ENCODE peak calls at places on chromosomes 13 and 19, in nine cellular contexts. Y, Z, B, H, J, N, X, G and C are unnamed samples.
A peak's percentile ranks its signal among the peaks of the same experiment; 100 is the strongest.

GRCh38 chr13:30421093-30422055 is 919 bp upstream of the UBE2L5 start:
- DNase-seq in X (peak; percentile 93), H (peak; percentile 83), Z (peak; percentile 36), G (peak; percentile 82), J (peak; percentile 97), N (peak; percentile 68), B (peak; percentile 80), Y (peak; percentile 82), C (peak; percentile 78)

GRCh38 chr19:38266981-38267597 is 2.7 kb downstream of the SPINT2 start:
- DNase-seq in Z (peak; percentile 68), H (no peak), X (no peak), J (no peak), N (peak; percentile 56), Y (no peak), B (no peak), G (peak; percentile 61), C (no peak)

GRCh38 chr13:28239374-28239773 is 101.0 kb downstream of the PAN3 start:
- DNase-seq in J (no peak), H (no peak), Z (no peak), N (no peak), B (no peak), Y (no peak), G (no peak), X (no peak), C (no peak)

GRCh38 chr19:43524922-43525835 is 1.8 kb downstream of the ETHE1 start:
- DNase-seq in B (peak; percentile 38), Y (peak; percentile 65), H (peak; percentile 91), N (peak; percentile 3), G (peak; percentile 87), Z (peak; percentile 71), J (peak; percentile 75), X (no peak), C (peak; percentile 58)

GRCh38 chr19:2488942-2489731 is 13.2 kb downstream of the GADD45B start:
- DNase-seq in H (peak; percentile 65), N (no peak), Z (no peak), X (no peak), Y (peak; percentile 82), G (peak; percentile 73), J (no peak), B (no peak), C (no peak)

GRCh38 chr19:15223649-15224371 is 8.4 kb downstream of the EPHX3 start:
- DNase-seq in Y (no peak), N (no peak), X (no peak), G (no peak), B (no peak), J (no peak), H (no peak), Z (no peak), C (no peak)

GRCh38 chr13:96982672-96983071 is 11.6 kb downstream of the OXGR1 start:
- DNase-seq in X (no peak), Y (no peak), G (no peak), H (no peak), J (no peak), B (no peak), Z (no peak), N (no peak), C (peak; percentile 11)

GRCh38 chr19:33203529-33203928 is 9.4 kb downstream of the LRP3 start:
- DNase-seq in Y (no peak), X (no peak), G (no peak), B (no peak), N (no peak), Z (no peak), J (no peak), H (no peak), C (no peak)

GRCh38 chr13:42478531-42479156 is 95.3 kb upstream of the TNFSF11 start:
- DNase-seq in J (no peak), H (no peak), G (no peak), Y (no peak), N (no peak), Z (peak; percentile 2), B (no peak), X (no peak), C (no peak)

GRCh38 chr19:45152504-45153338 is 8.1 kb downstream of the NKPD1 start:
- DNase-seq in B (peak; percentile 67), Y (peak; percentile 58), H (peak; percentile 37), G (peak; percentile 67), N (no peak), J (no peak), X (no peak), Z (no peak), C (peak; percentile 13)

GRCh38 chr13:60019119-60019993 is 144.4 kb downstream of the DIAPH3 start:
- DNase-seq in J (no peak), N (no peak), G (no peak), H (no peak), X (no peak), Y (no peak), B (no peak), Z (no peak), C (no peak)

GRCh38 chr19:2507109-2507508 is 31.2 kb downstream of the GADD45B start:
- DNase-seq in B (no peak), X (no peak), H (peak; percentile 59), Y (peak; percentile 65), J (no peak), G (peak; percentile 61), Z (peak; percentile 52), N (no peak), C (no peak)

GRCh38 chr13:82751221-82751620 is 1131.1 kb downstream of the SLITRK1 start:
- DNase-seq in N (no peak), Z (no peak), Y (no peak), J (no peak), B (no peak), X (no peak), G (no peak), H (no peak), C (no peak)

GRCh38 chr13:45092668-45093067 is 27.6 kb upstream of the GTF2F2 start:
- DNase-seq in J (no peak), H (no peak), Y (no peak), G (no peak), Z (no peak), N (no peak), B (no peak), X (no peak), C (no peak)

GRCh38 chr13:31431722-31432137 is 232.0 kb downstream of the B3GLCT start:
- DNase-seq in H (peak; percentile 33), N (peak; percentile 60), G (peak; percentile 52), X (peak; percentile 67), Z (peak; percentile 13), Y (peak; percentile 51), B (no peak), J (no peak), C (peak; percentile 76)

GRCh38 chr13:87259479-87260083 is 411.6 kb upstream of the SLITRK5 start:
- DNase-seq in Y (no peak), X (no peak), H (no peak), J (no peak), Z (no peak), B (no peak), N (no peak), G (no peak), C (no peak)

GRCh38 chr13:40613192-40613818 is 53.1 kb downstream of the FOXO1 start:
- DNase-seq in J (peak; percentile 79), G (peak; percentile 63), N (no peak), X (no peak), H (peak; percentile 47), B (no peak), Z (no peak), Y (peak; percentile 56), C (no peak)

GRCh38 chr19:19751846-19752245 is 18.9 kb upstream of the ZNF14 start:
- DNase-seq in G (no peak), Y (no peak), Z (no peak), X (no peak), N (no peak), J (no peak), B (no peak), H (no peak), C (no peak)

GRCh38 chr19:6588508-6589345 is 2.2 kb downstream of the CD70 start:
- DNase-seq in B (no peak), J (no peak), Y (no peak), G (no peak), X (no peak), Z (no peak), H (no peak), N (peak; percentile 6), C (no peak)

GRCh38 chr13:26719356-26719945 is 41.1 kb downstream of the GPR12 start:
- DNase-seq in B (no peak), Z (no peak), J (no peak), X (no peak), G (no peak), H (no peak), N (peak; percentile 10), Y (no peak), C (no peak)

DNA sequence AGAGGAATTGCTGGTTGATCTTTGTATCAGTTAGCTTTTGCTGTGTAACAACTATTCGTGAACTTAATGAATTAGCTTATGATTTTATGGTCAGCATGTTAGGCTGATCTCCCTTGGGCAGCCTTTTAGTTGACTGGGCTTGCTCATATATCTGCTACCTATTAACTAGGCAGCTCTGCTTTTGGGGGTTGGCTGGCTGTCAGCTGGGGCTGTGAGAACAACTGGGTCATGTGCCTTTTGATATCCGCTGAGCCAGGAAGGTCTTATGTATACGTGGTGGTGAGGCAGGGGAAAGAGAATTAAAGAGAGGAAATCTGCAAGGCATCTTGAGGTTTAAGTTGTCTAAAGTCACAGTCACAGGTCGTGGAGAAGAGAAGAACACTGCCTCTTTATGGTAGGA is 206.9 kb downstream of the LMO7 start:
- DNase-seq in Y (no peak), X (no peak), Z (no peak), G (no peak), B (no peak), H (no peak), N (no peak), J (no peak), C (no peak)
- TF ChIP-seq EP300 in Y (no peak), X (no peak), Z (no peak), G (no peak), B (no peak), H (no peak), N (no peak), J (no peak), C (no peak)

GRCh38 chr13:20121154-20121515 is 39.7 kb downstream of the GJA3 start:
- DNase-seq in Z (no peak), G (no peak), N (no peak), Y (no peak), X (no peak), J (no peak), B (no peak), H (no peak), C (no peak)
- TF ChIP-seq EP300 in Z (no peak), G (no peak), N (no peak), Y (no peak), X (no peak), J (no peak), B (no peak), H (no peak), C (no peak)

DNA sequence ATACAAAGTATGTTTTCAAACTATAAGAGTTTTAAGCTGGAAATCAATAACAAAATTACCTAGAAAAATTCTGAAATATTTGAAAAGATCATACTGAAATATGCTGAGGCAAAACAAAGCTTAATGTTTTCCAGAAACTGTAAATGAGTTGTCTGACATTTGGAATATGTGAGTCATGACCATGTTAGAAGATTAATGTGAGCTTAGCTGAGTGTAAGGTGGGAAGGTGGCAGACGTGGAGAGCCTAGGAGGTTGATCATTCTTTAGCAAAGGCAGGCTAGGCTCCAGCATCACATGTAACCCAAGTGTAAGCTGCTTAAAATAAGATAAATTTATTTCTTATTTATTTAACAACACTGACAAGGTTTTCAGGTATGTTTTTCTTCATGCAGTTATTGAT is 2086.1 kb upstream of the PCDH20 start:
- DNase-seq in B (no peak), X (no peak), H (no peak), Z (no peak), J (no peak), Y (no peak), G (no peak), N (no peak), C (no peak)
- TF ChIP-seq EP300 in B (no peak), X (no peak), H (no peak), Z (no peak), J (no peak), Y (no peak), G (no peak), N (no peak), C (no peak)

GRCh38 chr13:34899888-34900287 is 42.2 kb upstream of the NBEA start:
- DNase-seq in Z (no peak), N (no peak), H (no peak), Y (no peak), J (no peak), G (no peak), X (no peak), B (no peak), C (no peak)
- TF ChIP-seq EP300 in Z (no peak), N (no peak), H (no peak), Y (no peak), J (no peak), G (no peak), X (no peak), B (no peak), C (no peak)